ENCODE peak calls at places on chromosomes 11 and 22, in eight cellular contexts. One of them, this sample, is unnamed.

GRCh38 chr11:12155696-12156095 is 45.3 kb downstream of the MICAL2 start:
- DNase-seq in G401: no peak
- DNase-seq in small intestine: no peak
- DNase-seq in activated gamma-delta T cell treated with Interleukin-2 at 50 U/mL for 16 hours: no peak
- DNase-seq in astrocyte of the spinal cord: no peak
- DNase-seq in right atrium auricular region: no peak
- DNase-seq in activated CD4-positive, alpha-beta T cell treated with anti-CD3 and anti-CD28 coated beads for 48 hours: no peak
- DNase-seq in fibroblast of the conjunctiva: no peak
- DNase-seq in this sample: no peak

GRCh38 chr11:86150826-86151187 is 81.9 kb upstream of the PICALM start:
- DNase-seq in activated CD4-positive, alpha-beta T cell treated with anti-CD3 and anti-CD28 coated beads for 48 hours: no peak
- DNase-seq in right atrium auricular region: no peak
- DNase-seq in fibroblast of the conjunctiva: no peak
- DNase-seq in G401: no peak
- DNase-seq in small intestine: no peak
- DNase-seq in astrocyte of the spinal cord: peak
- DNase-seq in activated gamma-delta T cell treated with Interleukin-2 at 50 U/mL for 16 hours: no peak
- DNase-seq in this sample: no peak

GRCh38 chr22:21850660-21851059 is 16.8 kb downstream of the MAPK1 start:
- DNase-seq in G401: no peak
- DNase-seq in right atrium auricular region: no peak
- DNase-seq in small intestine: no peak
- DNase-seq in activated gamma-delta T cell treated with Interleukin-2 at 50 U/mL for 16 hours: no peak
- DNase-seq in fibroblast of the conjunctiva: no peak
- DNase-seq in astrocyte of the spinal cord: no peak
- DNase-seq in activated CD4-positive, alpha-beta T cell treated with anti-CD3 and anti-CD28 coated beads for 48 hours: no peak
- DNase-seq in this sample: no peak

GRCh38 chr11:18730020-18730419 is 4.0 kb upstream of the IGSF22 start:
- DNase-seq in fibroblast of the conjunctiva: no peak
- DNase-seq in small intestine: no peak
- DNase-seq in astrocyte of the spinal cord: no peak
- DNase-seq in activated CD4-positive, alpha-beta T cell treated with anti-CD3 and anti-CD28 coated beads for 48 hours: no peak
- DNase-seq in right atrium auricular region: no peak
- DNase-seq in G401: no peak
- DNase-seq in activated gamma-delta T cell treated with Interleukin-2 at 50 U/mL for 16 hours: no peak
- DNase-seq in this sample: no peak

GRCh38 chr22:37703906-37704305 is 7.1 kb downstream of the TRIOBP start:
- DNase-seq in right atrium auricular region: no peak
- DNase-seq in fibroblast of the conjunctiva: no peak
- DNase-seq in activated CD4-positive, alpha-beta T cell treated with anti-CD3 and anti-CD28 coated beads for 48 hours: no peak
- DNase-seq in small intestine: no peak
- DNase-seq in activated gamma-delta T cell treated with Interleukin-2 at 50 U/mL for 16 hours: no peak
- DNase-seq in G401: no peak
- DNase-seq in astrocyte of the spinal cord: no peak
- DNase-seq in this sample: no peak

GRCh38 chr11:75223954-75224643 is 16.5 kb upstream of the TPBGL start:
- DNase-seq in right atrium auricular region: no peak
- DNase-seq in astrocyte of the spinal cord: no peak
- DNase-seq in activated gamma-delta T cell treated with Interleukin-2 at 50 U/mL for 16 hours: no peak
- DNase-seq in fibroblast of the conjunctiva: no peak
- DNase-seq in activated CD4-positive, alpha-beta T cell treated with anti-CD3 and anti-CD28 coated beads for 48 hours: no peak
- DNase-seq in G401: no peak
- DNase-seq in small intestine: peak
- DNase-seq in this sample: no peak

GRCh38 chr11:80320765-80321164 is 879.9 kb upstream of the TENM4 start:
- DNase-seq in G401: no peak
- DNase-seq in small intestine: peak
- DNase-seq in astrocyte of the spinal cord: no peak
- DNase-seq in activated gamma-delta T cell treated with Interleukin-2 at 50 U/mL for 16 hours: no peak
- DNase-seq in right atrium auricular region: no peak
- DNase-seq in activated CD4-positive, alpha-beta T cell treated with anti-CD3 and anti-CD28 coated beads for 48 hours: no peak
- DNase-seq in fibroblast of the conjunctiva: no peak
- DNase-seq in this sample: no peak

GRCh38 chr22:44638966-44639739 is 62.9 kb upstream of the PRR5 start:
- DNase-seq in G401: no peak
- DNase-seq in small intestine: no peak
- DNase-seq in astrocyte of the spinal cord: peak
- DNase-seq in activated CD4-positive, alpha-beta T cell treated with anti-CD3 and anti-CD28 coated beads for 48 hours: no peak
- DNase-seq in activated gamma-delta T cell treated with Interleukin-2 at 50 U/mL for 16 hours: no peak
- DNase-seq in fibroblast of the conjunctiva: peak
- DNase-seq in right atrium auricular region: peak
- DNase-seq in this sample: no peak

GRCh38 chr22:29072193-29072978 is 449 bp upstream of the KREMEN1 start:
- DNase-seq in activated CD4-positive, alpha-beta T cell treated with anti-CD3 and anti-CD28 coated beads for 48 hours: peak
- DNase-seq in G401: peak
- DNase-seq in activated gamma-delta T cell treated with Interleukin-2 at 50 U/mL for 16 hours: peak
- DNase-seq in astrocyte of the spinal cord: peak
- DNase-seq in fibroblast of the conjunctiva: no peak
- DNase-seq in small intestine: peak
- DNase-seq in right atrium auricular region: peak
- DNase-seq in this sample: peak

GRCh38 chr11:66330931-66331330 is 5.3 kb downstream of the RIN1 start:
- DNase-seq in right atrium auricular region: no peak
- DNase-seq in activated gamma-delta T cell treated with Interleukin-2 at 50 U/mL for 16 hours: no peak
- DNase-seq in activated CD4-positive, alpha-beta T cell treated with anti-CD3 and anti-CD28 coated beads for 48 hours: no peak
- DNase-seq in small intestine: no peak
- DNase-seq in astrocyte of the spinal cord: no peak
- DNase-seq in G401: no peak
- DNase-seq in fibroblast of the conjunctiva: no peak
- DNase-seq in this sample: no peak

GRCh38 chr11:13339196-13340153 is 61.9 kb downstream of the BMAL1 start:
- DNase-seq in activated CD4-positive, alpha-beta T cell treated with anti-CD3 and anti-CD28 coated beads for 48 hours: peak
- DNase-seq in G401: no peak
- DNase-seq in small intestine: no peak
- DNase-seq in fibroblast of the conjunctiva: peak
- DNase-seq in right atrium auricular region: no peak
- DNase-seq in activated gamma-delta T cell treated with Interleukin-2 at 50 U/mL for 16 hours: no peak
- DNase-seq in astrocyte of the spinal cord: peak
- DNase-seq in this sample: peak

GRCh38 chr11:20388096-20389055 is 860 bp downstream of the PRMT3 start:
- DNase-seq in fibroblast of the conjunctiva: no peak
- DNase-seq in activated CD4-positive, alpha-beta T cell treated with anti-CD3 and anti-CD28 coated beads for 48 hours: no peak
- DNase-seq in astrocyte of the spinal cord: peak
- DNase-seq in small intestine: peak
- DNase-seq in G401: peak
- DNase-seq in activated gamma-delta T cell treated with Interleukin-2 at 50 U/mL for 16 hours: no peak
- DNase-seq in right atrium auricular region: no peak
- DNase-seq in this sample: peak

GRCh38 chr11:17073370-17074027 is 4.0 kb downstream of the RPS13 start:
- DNase-seq in G401: no peak
- DNase-seq in right atrium auricular region: no peak
- DNase-seq in activated gamma-delta T cell treated with Interleukin-2 at 50 U/mL for 16 hours: no peak
- DNase-seq in activated CD4-positive, alpha-beta T cell treated with anti-CD3 and anti-CD28 coated beads for 48 hours: no peak
- DNase-seq in fibroblast of the conjunctiva: no peak
- DNase-seq in astrocyte of the spinal cord: no peak
- DNase-seq in small intestine: no peak
- DNase-seq in this sample: no peak

GRCh38 chr11:28697920-28698827 is 590.0 kb downstream of the METTL15 start:
- DNase-seq in astrocyte of the spinal cord: peak
- DNase-seq in activated CD4-positive, alpha-beta T cell treated with anti-CD3 and anti-CD28 coated beads for 48 hours: peak
- DNase-seq in right atrium auricular region: no peak
- DNase-seq in G401: peak
- DNase-seq in fibroblast of the conjunctiva: peak
- DNase-seq in activated gamma-delta T cell treated with Interleukin-2 at 50 U/mL for 16 hours: no peak
- DNase-seq in small intestine: peak
- DNase-seq in this sample: no peak

GRCh38 chr11:77140231-77140959 is 12.3 kb downstream of the MYO7A start:
- DNase-seq in small intestine: no peak
- DNase-seq in astrocyte of the spinal cord: no peak
- DNase-seq in right atrium auricular region: peak
- DNase-seq in G401: no peak
- DNase-seq in fibroblast of the conjunctiva: no peak
- DNase-seq in activated CD4-positive, alpha-beta T cell treated with anti-CD3 and anti-CD28 coated beads for 48 hours: no peak
- DNase-seq in activated gamma-delta T cell treated with Interleukin-2 at 50 U/mL for 16 hours: no peak
- DNase-seq in this sample: no peak

This sample was measured in foreskin keratinocyte.